ENCODE peak calls at places on chromosomes 11 and 22, in five cellular contexts. Y is fibroblast of the aortic adventitia, R is cardiac fibroblast, O is A673, U is neural progenitor cell. D is an unnamed sample.

GRCh38 chr11:128467610-128468041 is 119.7 kb downstream of the ETS1 start:
- DNase-seq in Y (peak; percentile 90), R (peak; percentile 99), O (peak; percentile 24), U (no peak), D (peak; percentile 94)

GRCh38 chr11:78100276-78101040 is 20.8 kb upstream of the NDUFC2 start:
- DNase-seq in Y (no peak), R (no peak), O (no peak), U (no peak), D (no peak)

GRCh38 chr11:85021066-85021465 is 606.1 kb downstream of the DLG2 start:
- DNase-seq in Y (no peak), R (no peak), O (no peak), U (no peak), D (no peak)

GRCh38 chr11:8959546-8960166 is 4.6 kb downstream of the TMEM9B start:
- DNase-seq in Y (peak; percentile 94), R (peak; percentile 91), O (peak; percentile 66), U (peak; percentile 83), D (peak; percentile 91)

GRCh38 chr11:19027829-19028595 is 32.5 kb downstream of the MRGPRX2 start:
- DNase-seq in Y (peak; percentile 64), R (peak; percentile 93), O (no peak), U (no peak), D (peak; percentile 46)

GRCh38 chr11:19163627-19164026 is 38.2 kb downstream of the CSRP3 start:
- DNase-seq in Y (no peak), R (no peak), O (no peak), U (no peak), D (no peak)

GRCh38 chr11:64165482-64165841 is 451 bp downstream of the MACROD1 start:
- DNase-seq in Y (no peak), R (no peak), O (peak; percentile 48), U (no peak), D (no peak)

GRCh38 chr11:19614370-19614936 is 98.2 kb upstream of the NAV2 start:
- DNase-seq in Y (no peak), R (no peak), O (no peak), U (no peak), D (no peak)

GRCh38 chr11:110736158-110736553 is 23.9 kb upstream of the ARHGAP20 start:
- DNase-seq in Y (no peak), R (no peak), O (no peak), U (no peak), D (no peak)

GRCh38 chr11:88631497-88631896 is 294.0 kb upstream of the CTSC start:
- DNase-seq in Y (peak; percentile 18), R (peak; percentile 8), O (no peak), U (peak; percentile 41), D (no peak)

GRCh38 chr11:129247129-129247528 is 55.0 kb upstream of the ARHGAP32 start:
- DNase-seq in Y (peak; percentile 42), R (no peak), O (peak; percentile 87), U (no peak), D (no peak)

GRCh38 chr22:35446365-35446764 is 46.4 kb downstream of the MCM5 start:
- DNase-seq in Y (peak; percentile 66), R (peak; percentile 88), O (no peak), U (no peak), D (peak; percentile 79)

GRCh38 chr11:81888391-81888790 is 845.3 kb downstream of the FAM181B start:
- DNase-seq in Y (no peak), R (peak; percentile 13), O (no peak), U (no peak), D (peak; percentile 1)

GRCh38 chr11:9664276-9665171 is 647 bp downstream of the SWAP70 start:
- DNase-seq in Y (peak; percentile 72), R (peak; percentile 73), O (peak; percentile 46), U (peak; percentile 37), D (peak; percentile 69)

GRCh38 chr22:45667486-45667885 is 4.1 kb upstream of the ATXN10 start:
- DNase-seq in Y (no peak), R (no peak), O (no peak), U (no peak), D (no peak)

GRCh38 chr22:17724678-17725464 is 49.4 kb downstream of the BID start:
- DNase-seq in Y (no peak), R (no peak), O (no peak), U (no peak), D (no peak)

GRCh38 chr22:42902875-42903510 is 45.9 kb upstream of the ARFGAP3 start:
- DNase-seq in Y (no peak), R (peak; percentile 50), O (no peak), U (peak; percentile 68), D (peak; percentile 37)

GRCh38 chr11:57658023-57658361 is 430 bp downstream of the CLP1 start:
- DNase-seq in Y (no peak), R (no peak), O (no peak), U (peak; percentile 26), D (no peak)

GRCh38 chr11:15291885-15292284 is 177.2 kb downstream of the INSC start:
- DNase-seq in Y (no peak), R (no peak), O (peak; percentile 40), U (no peak), D (no peak)

GRCh38 chr22:38513063-38513462 is 7.0 kb upstream of the DDX17 start:
- DNase-seq in Y (no peak), R (no peak), O (no peak), U (peak; percentile 46), D (no peak)

GRCh38 chr11:90364527-90364926 is 141.7 kb upstream of the CHORDC1 start:
- DNase-seq in Y (no peak), R (no peak), O (no peak), U (no peak), D (no peak)

GRCh38 chr11:117986981-117987495 is 844 bp downstream of the IL10RA start:
- DNase-seq in Y (no peak), R (no peak), O (no peak), U (no peak), D (no peak)
- H3K4me3 ChIP-seq in Y (no peak overlapping the region), R (no peak overlapping the region), O (no peak overlapping the region), U (no peak overlapping the region), D (no peak overlapping the region)

GRCh38 chr11:116835042-116835772 is 2.2 kb downstream of the APOA1 start:
- DNase-seq in Y (no peak), R (no peak), O (no peak), U (no peak), D (no peak)

GRCh38 chr11:116836648-116837023 is 786 bp downstream of the APOA1 start:
- DNase-seq in Y (no peak), R (no peak), O (no peak), U (no peak), D (no peak)

GRCh38 chr11:116835791-116836647 is 1.4 kb downstream of the APOA1 start:
- DNase-seq in Y (peak; percentile 96), R (peak; percentile 95), O (peak; percentile 98), U (peak; percentile 96), D (peak; percentile 98)

GRCh38 chr11:116838321-116839084 is 1.1 kb upstream of the APOA1 start:
- DNase-seq in Y (no peak), R (no peak), O (no peak), U (no peak), D (no peak)

DNA sequence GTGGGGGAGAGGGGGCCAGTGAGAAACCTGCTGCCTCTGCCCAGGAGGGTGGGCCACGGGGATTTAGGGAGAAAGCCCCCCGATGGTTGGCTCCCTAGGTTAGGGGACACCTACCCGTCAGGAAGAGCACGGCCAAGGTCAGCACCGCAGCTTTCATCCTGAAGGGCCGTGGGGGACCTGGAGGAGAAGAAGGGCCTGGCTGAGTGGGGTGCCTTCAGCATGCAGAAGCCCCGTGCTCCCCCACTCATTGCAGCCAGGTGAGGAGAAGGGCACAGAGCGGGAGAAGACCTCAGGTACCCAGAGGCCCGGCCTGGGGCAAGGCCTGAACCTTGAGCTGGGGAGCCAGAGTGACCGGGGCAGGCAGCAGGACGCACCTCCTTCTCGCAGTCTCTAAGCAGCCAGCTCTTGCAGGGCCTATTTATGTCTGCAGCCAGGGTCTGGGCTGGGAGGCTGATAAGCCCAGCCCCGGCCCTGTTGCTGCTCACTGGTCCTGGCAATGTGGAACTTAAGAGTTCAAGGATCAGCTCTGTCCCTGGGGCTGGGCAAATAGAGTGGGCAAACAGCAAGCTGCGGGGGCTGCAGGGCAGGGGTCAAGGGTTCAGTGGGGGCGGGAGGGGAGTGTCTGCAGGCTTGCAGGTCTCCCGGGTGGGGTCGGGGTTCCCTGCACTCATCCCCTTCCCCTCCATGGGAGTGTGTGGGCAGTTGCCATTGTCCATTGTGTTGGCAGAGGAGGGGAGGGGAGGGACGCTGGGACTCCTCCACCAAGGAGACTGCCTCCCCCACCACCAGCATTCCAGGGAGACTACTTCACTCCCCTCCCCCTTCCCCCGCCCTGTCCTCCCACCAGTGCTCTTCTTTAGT is at the start of gene APOA1:
- DNase-seq in Y (peak; percentile 16), R (no peak), O (no peak), U (peak; percentile 50), D (peak; percentile 57)
- TF ChIP-seq CTCF in Y (no peak), R (no peak), O (no peak), U (no peak), D (no peak)

GRCh38 chr11:75428301-75428724 is 4.7 kb downstream of the KLHL35 start:
- DNase-seq in Y (peak; percentile 81), R (peak; percentile 95), O (peak; percentile 99), U (peak; percentile 76), D (peak; percentile 86)

GRCh38 chr11:75428989-75429640 is 3.9 kb downstream of the KLHL35 start:
- DNase-seq in Y (no peak), R (no peak), O (no peak), U (no peak), D (no peak)

GRCh38 chr11:75430692-75431532 is 2.1 kb downstream of the KLHL35 start:
- DNase-seq in Y (no peak), R (peak; percentile 13), O (no peak), U (no peak), D (no peak)

GRCh38 chr11:75429902-75430691 is 2.9 kb downstream of the KLHL35 start:
- DNase-seq in Y (peak; percentile 60), R (peak; percentile 61), O (peak; percentile 84), U (peak; percentile 87), D (peak; percentile 70)

DNA sequence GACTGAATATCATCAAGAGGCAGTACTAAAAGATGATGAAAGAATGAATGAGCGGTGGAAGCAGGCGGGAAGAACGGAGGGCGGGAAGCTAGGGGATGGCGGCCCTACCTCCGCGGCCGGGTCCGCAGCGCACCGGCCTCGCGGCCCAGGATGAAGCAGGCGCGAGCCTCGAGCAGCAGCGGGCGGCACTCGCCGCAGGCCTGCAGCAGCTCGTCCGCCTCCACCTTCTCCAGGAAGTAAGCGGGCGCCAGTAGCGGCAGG is 3.4 kb downstream of the KLHL35 start:
- DNase-seq in Y (no peak), R (no peak), O (no peak), U (no peak), D (no peak)
- H3K4me3 ChIP-seq in Y (no peak overlapping the region), R (no peak overlapping the region), O (no peak overlapping the region), U (no peak overlapping the region), D (no peak overlapping the region)

GRCh38 chr11:95389427-95389826 is 158.4 kb upstream of the SESN3 start:
- DNase-seq in Y (no peak), R (no peak), O (no peak), U (no peak), D (no peak)

GRCh38 chr11:95387319-95387718 is 156.3 kb upstream of the SESN3 start:
- DNase-seq in Y (no peak), R (no peak), O (no peak), U (no peak), D (no peak)

GRCh38 chr11:95388086-95388485 is 157.1 kb upstream of the SESN3 start:
- DNase-seq in Y (no peak), R (no peak), O (no peak), U (no peak), D (no peak)

GRCh38 chr11:95385577-95385976 is 154.6 kb upstream of the SESN3 start:
- DNase-seq in Y (no peak), R (no peak), O (no peak), U (no peak), D (no peak)
- TF ChIP-seq CTCF in Y (no peak), R (no peak), O (no peak), U (no peak), D (no peak)

GRCh38 chr22:26658161-26658560 is 773 bp downstream of the MIAT start:
- DNase-seq in Y (no peak), R (no peak), O (no peak), U (no peak), D (no peak)
- H3K4me3 ChIP-seq in Y (peak overlapping the region; percentile 43), R (peak overlapping the region; percentile 27), O (peak overlapping the region; percentile 54), U (peak overlapping the region; percentile 97), D (peak overlapping the region; percentile 37)